ENCODE peak calls at places on chromosomes 3 and 15, in seven cellular contexts. J, W, I, A, Y, E and T are unnamed samples.

GRCh38 chr15:65286704-65287514 is at the start of gene PARP16:
- DNase-seq in J (peak), E (peak), I (peak), Y (peak), W (peak), A (peak), T (peak)

GRCh38 chr3:188230962-188231361 is 77.0 kb downstream of the LPP start:
- DNase-seq in W (peak), E (no peak), J (no peak), Y (no peak), A (no peak), I (no peak), T (no peak)

GRCh38 chr3:194142156-194142910 is 6.4 kb downstream of the HES1 start:
- DNase-seq in Y (no peak), W (peak), A (no peak), E (no peak), I (no peak), J (peak), T (no peak)

GRCh38 chr3:24963762-24964625 is 464.1 kb upstream of the RARB start:
- DNase-seq in J (peak), I (no peak), W (peak), Y (no peak), A (no peak), E (no peak), T (peak)

GRCh38 chr3:155890671-155891190 is 20.3 kb downstream of the GMPS start:
- DNase-seq in A (no peak), J (no peak), I (no peak), W (peak), E (no peak), Y (no peak), T (peak)

GRCh38 chr15:47376190-47376589 is 341.1 kb upstream of the SEMA6D start:
- DNase-seq in J (no peak), E (no peak), Y (no peak), W (no peak), A (no peak), I (no peak), T (no peak)

GRCh38 chr3:37456270-37456708 is 281.9 kb upstream of the LRRFIP2 start:
- DNase-seq in J (peak), E (no peak), Y (no peak), W (no peak), A (no peak), I (no peak), T (peak)

GRCh38 chr15:25022233-25022632 is 67.4 kb downstream of the SNRPN start:
- DNase-seq in W (no peak), J (no peak), I (no peak), Y (no peak), A (no peak), E (no peak), T (no peak)